ENCODE peak calls at places on chromosomes 11 and 22, in six cellular contexts. R is K562, Q is HCT116, Z is H1, M is HepG2, O is GM12878. J is an unnamed sample.
A peak's percentile ranks its signal among the peaks of the same experiment; 100 is the strongest.

GRCh38 chr11:6568191-6568918 is 35.1 kb downstream of the RRP8 start:
- DNase-seq in R (peak; percentile 94), Q (no peak), Z (peak; percentile 65), M (no peak), O (no peak), J (peak; percentile 63)

GRCh38 chr22:49349181-49349835 is 478.4 kb downstream of the BRD1 start:
- DNase-seq in R (no peak), Q (no peak), Z (no peak), M (no peak), O (no peak), J (no peak)

GRCh38 chr22:20568502-20569058 is 61.2 kb downstream of the MED15 start:
- DNase-seq in R (no peak), Q (no peak), Z (no peak), M (no peak), O (no peak), J (no peak)

GRCh38 chr11:94049351-94049750 is 28.2 kb downstream of the HEPHL1 start:
- DNase-seq in R (no peak), Q (no peak), Z (no peak), M (no peak), O (no peak), J (no peak)

GRCh38 chr11:111455291-111456085 is 56.7 kb downstream of the BTG4 start:
- DNase-seq in R (no peak), Q (no peak), Z (no peak), M (no peak), O (no peak), J (no peak)

GRCh38 chr22:50201191-50202129 is 649 bp downstream of the SELENOO start:
- DNase-seq in R (peak; percentile 45), Q (no peak), Z (no peak), M (peak; percentile 23), O (no peak), J (no peak)

GRCh38 chr22:44975444-44976262 is 34.2 kb downstream of the PHF21B start:
- DNase-seq in R (peak; percentile 84), Q (peak; percentile 71), Z (peak; percentile 98), M (peak; percentile 66), O (no peak), J (peak; percentile 71)

GRCh38 chr11:79348976-79349682 is 91.7 kb downstream of the TENM4 start:
- DNase-seq in R (no peak), Q (no peak), Z (no peak), M (no peak), O (no peak), J (no peak)

GRCh38 chr22:44102856-44103255 is 77.9 kb upstream of the PARVG start:
- DNase-seq in R (no peak), Q (no peak), Z (no peak), M (no peak), O (no peak), J (no peak)

GRCh38 chr11:28860898-28861297 is 752.7 kb downstream of the METTL15 start:
- DNase-seq in R (no peak), Q (peak; percentile 13), Z (no peak), M (no peak), O (no peak), J (no peak)

GRCh38 chr22:23841292-23841691 is 2.5 kb upstream of the DERL3 start:
- DNase-seq in R (no peak), Q (no peak), Z (no peak), M (no peak), O (no peak), J (no peak)

GRCh38 chr11:40306938-40307548 is 1152.4 kb downstream of the LRRC4C start:
- DNase-seq in R (peak; percentile 22), Q (no peak), Z (no peak), M (peak; percentile 10), O (no peak), J (peak; percentile 40)

GRCh38 chr22:19810381-19811141 is 44.1 kb downstream of the GNB1L start:
- DNase-seq in R (no peak), Q (no peak), Z (no peak), M (no peak), O (no peak), J (no peak)

GRCh38 chr11:115256326-115257197 is 247.7 kb downstream of the CADM1 start:
- DNase-seq in R (no peak), Q (no peak), Z (no peak), M (no peak), O (peak; percentile 21), J (no peak)

GRCh38 chr11:57978686-57979531 is 44.8 kb upstream of the OR9Q1 start:
- DNase-seq in R (no peak), Q (no peak), Z (no peak), M (peak; percentile 77), O (no peak), J (no peak)

GRCh38 chr11:91837649-91838330 is 386.8 kb upstream of the FAT3 start:
- DNase-seq in R (no peak), Q (no peak), Z (no peak), M (no peak), O (no peak), J (no peak)

GRCh38 chr11:84212467-84213390 is 926.6 kb upstream of the CCDC90B start:
- DNase-seq in R (no peak), Q (no peak), Z (no peak), M (peak; percentile 27), O (no peak), J (no peak)

GRCh38 chr22:44500623-44501022 is 2.6 kb upstream of the RTL6 start:
- DNase-seq in R (no peak), Q (no peak), Z (no peak), M (no peak), O (no peak), J (no peak)

GRCh38 chr11:116794851-116795250 is 3.2 kb upstream of the APOA5 start:
- DNase-seq in R (no peak), Q (no peak), Z (no peak), M (no peak), O (no peak), J (no peak)

GRCh38 chr22:24185001-24185500 is 3.8 kb downstream of the SUSD2 start:
- DNase-seq in R (no peak), Q (no peak), Z (no peak), M (no peak), O (no peak), J (no peak)

GRCh38 chr11:133747409-133747808 is 97.9 kb downstream of the SPATA19 start:
- DNase-seq in R (no peak), Q (no peak), Z (no peak), M (no peak), O (no peak), J (no peak)

GRCh38 chr22:22803285-22803853 is 84.2 kb upstream of the IGLL5 start:
- DNase-seq in R (no peak), Q (no peak), Z (peak; percentile 8), M (no peak), O (no peak), J (no peak)

GRCh38 chr11:119876841-119877240 is 147.8 kb upstream of the NECTIN1 start:
- DNase-seq in R (peak; percentile 4), Q (no peak), Z (no peak), M (no peak), O (no peak), J (no peak)

GRCh38 chr11:70432065-70432464 is 33.7 kb downstream of the CTTN start:
- DNase-seq in R (no peak), Q (no peak), Z (no peak), M (no peak), O (no peak), J (no peak)
- H3K4me1 ChIP-seq in R (no peaks in the 10 kb centered on the region), Q (no peaks in the 10 kb centered on the region), Z (peaks cover 3% of the 10 kb centered on the region), M (no peaks in the 10 kb centered on the region), O (peaks cover 8% of the 10 kb centered on the region), J (peaks cover 28% of the 10 kb centered on the region)

GRCh38 chr11:18774801-18775200 is 16.8 kb downstream of the PTPN5 start:
- DNase-seq in R (no peak), Q (no peak), Z (no peak), M (no peak), O (no peak), J (no peak)
- H3K4me3 ChIP-seq in R (no peak overlapping the region), Q (no peak overlapping the region), Z (no peak overlapping the region), M (no peak overlapping the region), O (no peak overlapping the region), J (no peak overlapping the region)

GRCh38 chr11:73152086-73152853 is 10.2 kb upstream of the FCHSD2 start:
- DNase-seq in R (no peak), Q (no peak), Z (no peak), M (no peak), O (no peak), J (no peak)
- TF ChIP-seq ZNF274 in R (no peak), Q (no peak), Z (no peak), M (no peak), O (no peak), J (no peak)

GRCh38 chr22:17114958-17115235 is 6.3 kb downstream of the TMEM121B start:
- DNase-seq in R (no peak), Q (no peak), Z (no peak), M (no peak), O (no peak), J (no peak)
- H3K4me1 ChIP-seq in R (no peaks in the 10 kb centered on the region), Q (no peaks in the 10 kb centered on the region), Z (peaks cover 7% of the 10 kb centered on the region), M (no peaks in the 10 kb centered on the region), O (peaks cover 18% of the 10 kb centered on the region), J (peaks cover 10% of the 10 kb centered on the region)

GRCh38 chr11:48106166-48106565 is 110.4 kb upstream of the OR4B1 start:
- DNase-seq in R (no peak), Q (no peak), Z (no peak), M (no peak), O (no peak), J (no peak)
- H3K4me3 ChIP-seq in R (no peak overlapping the region), Q (no peak overlapping the region), Z (no peak overlapping the region), M (no peak overlapping the region), O (peak overlapping the region; percentile 23), J (no peak overlapping the region)

DNA sequence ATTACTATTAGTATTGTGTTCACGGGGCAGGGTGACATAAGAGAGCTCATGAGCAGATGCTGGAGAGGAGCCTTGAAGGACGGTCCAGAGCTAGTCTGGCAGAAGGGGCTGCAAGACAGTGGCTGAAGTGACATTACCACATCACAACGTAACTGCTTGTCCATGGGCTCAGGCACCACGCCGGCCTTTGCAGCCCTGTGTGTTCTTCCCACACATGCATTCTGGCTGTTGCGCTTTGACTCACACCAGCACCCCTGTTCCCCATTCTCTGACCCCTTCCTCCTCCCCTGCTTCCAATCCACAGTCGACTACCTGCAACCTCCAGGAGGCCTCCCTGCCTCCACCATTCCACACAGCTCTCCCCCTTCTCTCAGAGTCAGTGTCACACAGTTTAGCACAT is 103.3 kb downstream of the ME3 start:
- DNase-seq in R (no peak), Q (no peak), Z (no peak), M (no peak), O (no peak), J (no peak)
- TF ChIP-seq ZNF274 in R (no peak), Q (no peak), Z (no peak), M (no peak), O (no peak), J (no peak)

GRCh38 chr11:35141538-35141937 is 2.6 kb downstream of the CD44 start:
- DNase-seq in R (no peak), Q (no peak), Z (no peak), M (no peak), O (no peak), J (no peak)
- H3K4me1 ChIP-seq in R (no peaks in the 10 kb centered on the region), Q (peaks cover 90% of the 10 kb centered on the region), Z (peaks cover 4% of the 10 kb centered on the region), M (no peaks in the 10 kb centered on the region), O (peaks cover 53% of the 10 kb centered on the region), J (no peaks in the 10 kb centered on the region)

GRCh38 chr11:102276302-102277182 is 40.7 kb upstream of the BIRC3 start:
- DNase-seq in R (no peak), Q (no peak), Z (no peak), M (no peak), O (no peak), J (no peak)
- H3K4me3 ChIP-seq in R (no peak overlapping the region), Q (no peak overlapping the region), Z (no peak overlapping the region), M (no peak overlapping the region), O (no peak overlapping the region), J (no peak overlapping the region)

GRCh38 chr11:65501005-65501529 is 2.2 kb downstream of the MALAT1 start:
- DNase-seq in R (no peak), Q (no peak), Z (no peak), M (no peak), O (no peak), J (no peak)
- TF ChIP-seq ZNF274 in R (no peak), Q (no peak), Z (no peak), M (no peak), O (no peak), J (no peak)

J was measured in NT2/D1.